ENCODE peak calls at places on chromosomes 11 and 22, in six cellular contexts. R is AG09309, P is AG04450, J is pancreas, T is activated B cell treated with CpG ODN at 0.5 μM for 24 hours, V is fibroblast of lung. D is an unnamed sample.

GRCh38 chr22:19891350-19892248 is 36.9 kb upstream of the GNB1L start:
- DNase-seq in T (no peak), R (no peak), P (peak; percentile 59), J (no peak), V (peak; percentile 43), D (no peak)

GRCh38 chr11:8641332-8641731 is 41.1 kb downstream of the TRIM66 start:
- DNase-seq in T (no peak), V (no peak), J (no peak), R (no peak), P (no peak), D (no peak)

GRCh38 chr11:13367115-13367514 is 89.5 kb downstream of the BMAL1 start:
- DNase-seq in R (no peak), P (no peak), J (no peak), T (no peak), V (no peak), D (no peak)

GRCh38 chr11:36510567-36511020 is 522 bp upstream of the TRAF6 start:
- DNase-seq in R (no peak), V (peak; percentile 19), P (no peak), T (no peak), J (no peak), D (no peak)

GRCh38 chr11:115576606-115577005 is 72.4 kb upstream of the CADM1 start:
- DNase-seq in J (no peak), R (no peak), T (no peak), V (no peak), P (no peak), D (no peak)

GRCh38 chr11:78717031-78717430 is 142.4 kb upstream of the NARS2 start:
- DNase-seq in T (no peak), V (no peak), R (no peak), J (no peak), P (no peak), D (no peak)

GRCh38 chr22:36337365-36338130 is 50.2 kb downstream of the MYH9 start:
- DNase-seq in J (no peak), V (no peak), R (no peak), T (no peak), P (no peak), D (no peak)

GRCh38 chr11:115497303-115497702 is 6.9 kb downstream of the CADM1 start:
- DNase-seq in V (no peak), J (no peak), T (no peak), R (no peak), P (no peak), D (no peak)

GRCh38 chr22:23781065-23781464 is 5.7 kb upstream of the SMARCB1 start:
- DNase-seq in J (no peak), P (no peak), R (no peak), V (no peak), T (no peak), D (no peak)

GRCh38 chr11:11636671-11637070 is 14.9 kb upstream of the GALNT18 start:
- DNase-seq in V (no peak), P (no peak), R (no peak), T (no peak), J (no peak), D (no peak)

GRCh38 chr22:25437414-25438160 is 126.9 kb upstream of the GRK3 start:
- DNase-seq in R (no peak), P (no peak), V (no peak), T (no peak), J (no peak), D (no peak)

GRCh38 chr11:34356918-34357645 is 728 bp downstream of the ABTB2 start:
- DNase-seq in J (peak; percentile 58), P (no peak), V (peak; percentile 64), T (peak; percentile 48), R (no peak), D (no peak)
- TF ChIP-seq CTCF in J (no peak), P (no peak), V (no peak), T (no peak), R (no peak), D (no peak)

GRCh38 chr11:120182790-120183491 is 27.9 kb upstream of the OAF start:
- DNase-seq in P (no peak), T (peak; percentile 7), R (no peak), J (peak; percentile 69), V (no peak), D (no peak)
- TF ChIP-seq CTCF in P (peak; percentile 34), T (no peak), R (peak; percentile 36), J (peak; percentile 18), V (peak; percentile 39), D (peak; percentile 28)

DNA sequence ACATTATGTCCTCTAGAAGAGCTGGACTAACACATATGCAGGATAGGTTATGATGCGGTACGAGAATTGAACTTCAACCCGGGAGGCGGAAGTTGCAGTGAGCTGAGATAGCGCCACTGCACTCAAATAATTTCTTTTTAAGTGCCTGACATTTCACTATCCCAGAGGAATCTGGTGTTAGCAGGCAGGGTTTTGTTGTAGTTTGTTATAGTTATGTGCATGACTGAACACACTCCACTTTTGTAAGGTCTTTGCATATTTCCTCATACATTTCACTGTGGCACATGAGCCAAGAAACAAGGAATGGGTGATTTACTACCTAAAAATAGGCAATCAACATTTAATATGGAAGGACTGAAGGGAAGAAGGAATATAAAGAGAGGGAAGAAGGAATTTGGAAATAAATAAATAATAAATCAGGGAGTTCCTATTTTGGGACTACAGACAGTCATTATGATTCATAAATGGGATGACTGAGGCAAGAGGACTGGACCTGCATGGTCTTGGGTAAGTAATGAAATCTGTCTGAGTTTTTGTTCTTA is 8.7 kb upstream of the HIPK3 start:
- DNase-seq in P (peak; percentile 20), T (no peak), J (no peak), R (peak; percentile 69), V (peak; percentile 23), D (peak; percentile 56)
- TF ChIP-seq CTCF in P (no peak), T (no peak), J (no peak), R (no peak), V (no peak), D (no peak)

GRCh38 chr11:34495239-34495723 is 18.3 kb downstream of the ELF5 start:
- DNase-seq in T (no peak), R (no peak), J (no peak), V (no peak), P (no peak), D (no peak)
- TF ChIP-seq CTCF in T (no peak), R (no peak), J (no peak), V (no peak), P (no peak), D (no peak)

GRCh38 chr22:21947040-21948014 is 5.3 kb downstream of the PPM1F start:
- DNase-seq in V (peak; percentile 61), R (no peak), P (peak; percentile 46), J (no peak), T (no peak), D (no peak)
- TF ChIP-seq CTCF in V (peak; percentile 71), R (peak; percentile 57), P (peak; percentile 75), J (no peak), T (no peak), D (peak; percentile 59)

DNA sequence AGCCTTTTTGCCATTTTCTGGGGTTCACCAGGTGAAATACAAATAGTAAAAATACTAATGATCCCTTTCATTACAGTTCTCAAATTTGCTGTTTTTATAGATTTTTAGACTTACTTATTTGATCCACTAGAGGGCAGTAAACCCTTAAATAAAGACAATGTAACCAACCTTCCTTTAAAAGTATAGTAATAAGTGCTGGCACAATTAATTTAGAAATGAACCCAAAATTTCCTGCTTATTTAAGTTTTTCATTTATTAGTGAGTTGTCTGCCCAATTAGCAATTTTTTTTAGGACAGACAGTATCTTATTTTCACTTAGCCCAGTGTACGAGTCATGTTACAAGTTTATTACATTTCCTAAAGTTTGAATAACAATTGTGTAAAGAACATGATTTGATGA is 4.7 kb downstream of the DDIAS start:
- DNase-seq in P (no peak), V (peak; percentile 61), J (no peak), T (no peak), R (peak; percentile 1), D (no peak)
- TF ChIP-seq CTCF in P (peak; percentile 45), V (peak; percentile 37), J (peak; percentile 25), T (peak; percentile 35), R (peak; percentile 35), D (no peak)

DNA sequence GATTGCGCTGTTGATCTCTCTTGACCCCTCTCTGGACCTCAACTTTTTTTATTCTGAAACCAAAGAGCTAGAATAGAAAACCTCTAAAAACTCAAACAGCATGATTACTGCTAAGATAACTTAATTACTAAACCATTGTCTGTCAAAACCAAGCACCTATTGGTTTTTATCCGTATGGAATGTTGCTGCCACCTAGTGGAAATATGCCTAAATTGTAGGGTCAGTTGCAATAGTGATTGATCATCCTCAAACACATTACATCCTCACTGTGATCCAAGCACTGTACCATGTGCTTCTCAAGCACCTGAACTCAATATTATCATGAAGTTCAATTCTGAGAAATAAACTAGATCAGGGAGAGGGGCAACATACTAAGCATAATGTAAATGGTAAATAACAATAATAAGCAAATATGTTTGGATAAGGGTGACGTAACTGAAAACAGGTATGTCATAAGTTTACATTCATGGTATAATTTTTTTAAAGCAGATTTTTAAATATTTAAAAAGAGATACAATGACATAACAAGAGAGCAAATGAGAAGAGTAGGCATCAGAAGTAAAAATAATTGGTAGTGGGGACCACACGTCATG is 3.8 kb upstream of the OR5A2 start:
- DNase-seq in T (no peak), J (peak; percentile 20), R (no peak), P (peak; percentile 18), V (peak; percentile 53), D (no peak)
- TF ChIP-seq CTCF in T (peak; percentile 50), J (peak; percentile 45), R (peak; percentile 69), P (peak; percentile 85), V (peak; percentile 81), D (peak; percentile 51)

DNA sequence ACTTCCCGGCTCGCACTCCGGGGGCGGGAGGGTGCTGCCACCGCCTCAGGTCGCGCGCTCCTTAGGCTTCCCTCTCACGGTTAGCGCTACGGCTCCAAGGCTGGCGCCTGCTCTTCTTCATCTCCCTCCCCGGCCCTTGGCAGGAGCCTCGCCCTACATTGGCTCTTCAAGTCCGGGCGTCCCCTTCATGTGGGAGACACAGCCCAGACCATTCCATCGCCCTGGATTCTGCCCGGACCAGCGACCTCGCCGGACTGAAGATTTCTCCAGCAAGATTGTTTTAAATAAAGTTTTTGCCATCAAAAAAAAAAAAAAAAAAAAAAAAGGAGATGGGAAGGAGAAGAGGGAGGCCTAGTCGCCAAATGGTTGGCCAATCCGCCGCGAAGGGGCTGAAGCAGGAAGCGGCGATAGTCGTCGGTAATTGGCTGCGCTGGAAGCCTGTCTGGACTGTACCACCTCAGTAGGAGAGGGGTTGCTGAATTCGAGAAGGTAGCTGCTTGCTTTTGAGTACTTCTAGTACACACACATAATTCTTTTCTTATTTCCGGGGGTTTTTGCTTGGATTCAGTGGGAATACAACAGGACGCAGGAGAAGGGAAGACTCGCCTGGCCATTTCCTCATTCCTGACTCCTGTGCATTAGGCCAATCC is 724 bp upstream of the ZDHHC5 start:
- DNase-seq in P (peak; percentile 99), T (peak; percentile 73), J (peak; percentile 99), V (peak; percentile 100), R (peak; percentile 98), D (peak; percentile 95)
- TF ChIP-seq CTCF in P (no peak), T (no peak), J (no peak), V (no peak), R (no peak), D (no peak)

D was measured in AG04449.